ENCODE peak calls at places on chromosomes 13 and 19, in six cellular contexts. One of them, this sample, is unnamed.
A peak's percentile ranks its signal among the peaks of the same experiment; 100 is the strongest.

GRCh38 chr19:21328402-21328801 is 808 bp downstream of the ZNF708 start:
- DNase-seq in DND-41: no peak
- DNase-seq in pancreas: no peak
- DNase-seq in IMR-90: no peak
- DNase-seq in neural progenitor cell: peak; percentile 68
- DNase-seq in colonic mucosa: no peak
- DNase-seq in this sample: no peak

GRCh38 chr19:49758292-49758691 is 4.8 kb downstream of the TSKS start:
- DNase-seq in DND-41: no peak
- DNase-seq in pancreas: no peak
- DNase-seq in IMR-90: peak; percentile 83
- DNase-seq in neural progenitor cell: no peak
- DNase-seq in colonic mucosa: no peak
- DNase-seq in this sample: no peak

GRCh38 chr19:917323-918151 is at the start of gene KISS1R:
- DNase-seq in DND-41: no peak
- DNase-seq in pancreas: no peak
- DNase-seq in IMR-90: peak; percentile 34
- DNase-seq in neural progenitor cell: peak; percentile 93
- DNase-seq in colonic mucosa: no peak
- DNase-seq in this sample: peak; percentile 53

GRCh38 chr13:107301724-107302374 is 733.9 kb upstream of the ARGLU1 start:
- DNase-seq in DND-41: no peak
- DNase-seq in pancreas: no peak
- DNase-seq in IMR-90: no peak
- DNase-seq in neural progenitor cell: peak; percentile 50
- DNase-seq in colonic mucosa: no peak
- DNase-seq in this sample: no peak

GRCh38 chr13:27969073-27969865 is at the start of gene CDX2:
- DNase-seq in DND-41: no peak
- DNase-seq in pancreas: peak; percentile 35
- DNase-seq in IMR-90: no peak
- DNase-seq in neural progenitor cell: peak; percentile 51
- DNase-seq in colonic mucosa: peak; percentile 91
- DNase-seq in this sample: no peak

GRCh38 chr13:98089246-98089645 is 53.6 kb upstream of the FARP1 start:
- DNase-seq in DND-41: no peak
- DNase-seq in pancreas: no peak
- DNase-seq in IMR-90: peak; percentile 76
- DNase-seq in neural progenitor cell: no peak
- DNase-seq in colonic mucosa: no peak
- DNase-seq in this sample: no peak

GRCh38 chr19:38444026-38444425 is 10.5 kb downstream of the RYR1 start:
- DNase-seq in DND-41: no peak
- DNase-seq in pancreas: no peak
- DNase-seq in IMR-90: no peak
- DNase-seq in neural progenitor cell: no peak
- DNase-seq in colonic mucosa: no peak
- DNase-seq in this sample: no peak

GRCh38 chr19:4140237-4140711 is 13.2 kb upstream of the CREB3L3 start:
- DNase-seq in DND-41: peak; percentile 36
- DNase-seq in pancreas: no peak
- DNase-seq in IMR-90: peak; percentile 72
- DNase-seq in neural progenitor cell: peak; percentile 88
- DNase-seq in colonic mucosa: peak; percentile 68
- DNase-seq in this sample: no peak

GRCh38 chr19:48196321-48196761 is 25.9 kb downstream of the ZSWIM9 start:
- DNase-seq in DND-41: no peak
- DNase-seq in pancreas: no peak
- DNase-seq in IMR-90: no peak
- DNase-seq in neural progenitor cell: no peak
- DNase-seq in colonic mucosa: no peak
- DNase-seq in this sample: no peak

GRCh38 chr19:958967-959685 is 25.0 kb upstream of the WDR18 start:
- DNase-seq in DND-41: no peak
- DNase-seq in pancreas: no peak
- DNase-seq in IMR-90: peak; percentile 67
- DNase-seq in neural progenitor cell: no peak
- DNase-seq in colonic mucosa: no peak
- DNase-seq in this sample: no peak

GRCh38 chr19:49631610-49632192 is 8.2 kb downstream of the RRAS start:
- DNase-seq in DND-41: no peak
- DNase-seq in pancreas: no peak
- DNase-seq in IMR-90: no peak
- DNase-seq in neural progenitor cell: no peak
- DNase-seq in colonic mucosa: no peak
- DNase-seq in this sample: no peak

GRCh38 chr13:33606692-33607091 is 211.3 kb upstream of the RFC3 start:
- DNase-seq in DND-41: no peak
- DNase-seq in pancreas: no peak
- DNase-seq in IMR-90: no peak
- DNase-seq in neural progenitor cell: peak; percentile 79
- DNase-seq in colonic mucosa: no peak
- DNase-seq in this sample: no peak

GRCh38 chr13:89822467-89822866 is 1525.0 kb upstream of the MIR17HG start:
- DNase-seq in DND-41: no peak
- DNase-seq in pancreas: no peak
- DNase-seq in IMR-90: no peak
- DNase-seq in neural progenitor cell: no peak
- DNase-seq in colonic mucosa: no peak
- DNase-seq in this sample: no peak

GRCh38 chr19:725461-726089 is 16.8 kb downstream of the PALM start:
- DNase-seq in DND-41: no peak
- DNase-seq in pancreas: no peak
- DNase-seq in IMR-90: no peak
- DNase-seq in neural progenitor cell: no peak
- DNase-seq in colonic mucosa: no peak
- DNase-seq in this sample: no peak

GRCh38 chr19:2848625-2849024 is 7.3 kb downstream of the ZNF555 start:
- DNase-seq in DND-41: no peak
- DNase-seq in pancreas: no peak
- DNase-seq in IMR-90: peak; percentile 41
- DNase-seq in neural progenitor cell: no peak
- DNase-seq in colonic mucosa: no peak
- DNase-seq in this sample: no peak
- H3K9me3 ChIP-seq in DND-41: peaks cover 28% of the 10 kb centered on the region
- H3K9me3 ChIP-seq in pancreas: no peaks in the 10 kb centered on the region
- H3K9me3 ChIP-seq in IMR-90: peaks cover 74% of the 10 kb centered on the region
- H3K9me3 ChIP-seq in neural progenitor cell: peaks cover 29% of the 10 kb centered on the region
- H3K9me3 ChIP-seq in colonic mucosa: no peaks in the 10 kb centered on the region
- H3K9me3 ChIP-seq in this sample: peaks cover 35% of the 10 kb centered on the region

GRCh38 chr13:91144054-91144453 is 203.4 kb upstream of the MIR17HG start:
- DNase-seq in DND-41: no peak
- DNase-seq in pancreas: no peak
- DNase-seq in IMR-90: no peak
- DNase-seq in neural progenitor cell: no peak
- DNase-seq in colonic mucosa: no peak
- DNase-seq in this sample: no peak

GRCh38 chr13:91145806-91146205 is 201.7 kb upstream of the MIR17HG start:
- DNase-seq in DND-41: no peak
- DNase-seq in pancreas: no peak
- DNase-seq in IMR-90: no peak
- DNase-seq in neural progenitor cell: no peak
- DNase-seq in colonic mucosa: no peak
- DNase-seq in this sample: no peak

GRCh38 chr13:91141619-91142061 is 205.8 kb upstream of the MIR17HG start:
- DNase-seq in DND-41: no peak
- DNase-seq in pancreas: no peak
- DNase-seq in IMR-90: no peak
- DNase-seq in neural progenitor cell: no peak
- DNase-seq in colonic mucosa: no peak
- DNase-seq in this sample: no peak

GRCh38 chr13:91139232-91139631 is 208.3 kb upstream of the MIR17HG start:
- DNase-seq in DND-41: no peak
- DNase-seq in pancreas: no peak
- DNase-seq in IMR-90: no peak
- DNase-seq in neural progenitor cell: no peak
- DNase-seq in colonic mucosa: no peak
- DNase-seq in this sample: no peak

GRCh38 chr13:91142572-91142971 is 204.9 kb upstream of the MIR17HG start:
- DNase-seq in DND-41: no peak
- DNase-seq in pancreas: no peak
- DNase-seq in IMR-90: peak; percentile 1
- DNase-seq in neural progenitor cell: no peak
- DNase-seq in colonic mucosa: no peak
- DNase-seq in this sample: no peak
- H3K27ac ChIP-seq in DND-41: no peak overlapping the region
- H3K27ac ChIP-seq in pancreas: no peak overlapping the region
- H3K27ac ChIP-seq in IMR-90: no peak overlapping the region
- H3K27ac ChIP-seq in neural progenitor cell: no peak overlapping the region
- H3K27ac ChIP-seq in colonic mucosa: no peak overlapping the region
- H3K27ac ChIP-seq in this sample: no peak overlapping the region

GRCh38 chr13:109941951-109942350 is 155.6 kb upstream of the IRS2 start:
- DNase-seq in DND-41: no peak
- DNase-seq in pancreas: no peak
- DNase-seq in IMR-90: peak; percentile 48
- DNase-seq in neural progenitor cell: no peak
- DNase-seq in colonic mucosa: no peak
- DNase-seq in this sample: no peak
- TF ChIP-seq CTCF in DND-41: no peak
- TF ChIP-seq CTCF in pancreas: no peak
- TF ChIP-seq CTCF in IMR-90: no peak
- TF ChIP-seq CTCF in neural progenitor cell: no peak
- TF ChIP-seq CTCF in colonic mucosa: no peak
- TF ChIP-seq CTCF in this sample: no peak

GRCh38 chr19:19719798-19720197 is 13.1 kb downstream of the ZNF14 start:
- DNase-seq in DND-41: no peak
- DNase-seq in pancreas: no peak
- DNase-seq in IMR-90: no peak
- DNase-seq in neural progenitor cell: no peak
- DNase-seq in colonic mucosa: no peak
- DNase-seq in this sample: no peak

DNA sequence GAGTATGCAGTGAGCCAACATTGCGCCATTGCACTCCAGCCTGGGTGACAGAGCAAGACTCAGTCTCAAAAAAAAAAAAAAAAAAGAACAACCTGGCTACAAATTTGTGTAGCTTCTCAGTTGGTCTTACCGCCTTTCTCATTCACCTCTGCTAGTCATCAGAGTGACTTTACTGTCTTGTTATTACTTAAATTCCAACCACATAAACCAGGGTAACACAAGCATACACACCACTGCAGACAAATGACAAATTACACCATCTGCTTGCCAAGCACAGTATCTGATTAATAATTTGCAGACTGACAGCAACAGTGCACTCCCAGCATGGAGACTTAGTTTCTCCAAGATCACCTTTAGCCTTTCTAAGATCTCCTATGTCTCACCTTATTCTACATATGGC is 11.0 kb downstream of the ZNF14 start:
- DNase-seq in DND-41: no peak
- DNase-seq in pancreas: no peak
- DNase-seq in IMR-90: no peak
- DNase-seq in neural progenitor cell: no peak
- DNase-seq in colonic mucosa: no peak
- DNase-seq in this sample: no peak
- H3K9me3 ChIP-seq in DND-41: peaks cover 61% of the 10 kb centered on the region
- H3K9me3 ChIP-seq in pancreas: peaks cover 6% of the 10 kb centered on the region
- H3K9me3 ChIP-seq in IMR-90: peaks cover 44% of the 10 kb centered on the region
- H3K9me3 ChIP-seq in neural progenitor cell: peaks cover 46% of the 10 kb centered on the region
- H3K9me3 ChIP-seq in colonic mucosa: peaks cover 9% of the 10 kb centered on the region
- H3K9me3 ChIP-seq in this sample: peaks cover 55% of the 10 kb centered on the region

GRCh38 chr13:48808689-48809088 is 155.0 kb downstream of the CYSLTR2 start:
- DNase-seq in DND-41: no peak
- DNase-seq in pancreas: no peak
- DNase-seq in IMR-90: peak; percentile 76
- DNase-seq in neural progenitor cell: no peak
- DNase-seq in colonic mucosa: no peak
- DNase-seq in this sample: no peak

GRCh38 chr13:48801255-48801654 is 147.5 kb downstream of the CYSLTR2 start:
- DNase-seq in DND-41: no peak
- DNase-seq in pancreas: no peak
- DNase-seq in IMR-90: peak; percentile 81
- DNase-seq in neural progenitor cell: no peak
- DNase-seq in colonic mucosa: no peak
- DNase-seq in this sample: no peak

GRCh38 chr13:48806522-48806921 is 152.8 kb downstream of the CYSLTR2 start:
- DNase-seq in DND-41: no peak
- DNase-seq in pancreas: no peak
- DNase-seq in IMR-90: peak; percentile 83
- DNase-seq in neural progenitor cell: no peak
- DNase-seq in colonic mucosa: no peak
- DNase-seq in this sample: no peak

DNA sequence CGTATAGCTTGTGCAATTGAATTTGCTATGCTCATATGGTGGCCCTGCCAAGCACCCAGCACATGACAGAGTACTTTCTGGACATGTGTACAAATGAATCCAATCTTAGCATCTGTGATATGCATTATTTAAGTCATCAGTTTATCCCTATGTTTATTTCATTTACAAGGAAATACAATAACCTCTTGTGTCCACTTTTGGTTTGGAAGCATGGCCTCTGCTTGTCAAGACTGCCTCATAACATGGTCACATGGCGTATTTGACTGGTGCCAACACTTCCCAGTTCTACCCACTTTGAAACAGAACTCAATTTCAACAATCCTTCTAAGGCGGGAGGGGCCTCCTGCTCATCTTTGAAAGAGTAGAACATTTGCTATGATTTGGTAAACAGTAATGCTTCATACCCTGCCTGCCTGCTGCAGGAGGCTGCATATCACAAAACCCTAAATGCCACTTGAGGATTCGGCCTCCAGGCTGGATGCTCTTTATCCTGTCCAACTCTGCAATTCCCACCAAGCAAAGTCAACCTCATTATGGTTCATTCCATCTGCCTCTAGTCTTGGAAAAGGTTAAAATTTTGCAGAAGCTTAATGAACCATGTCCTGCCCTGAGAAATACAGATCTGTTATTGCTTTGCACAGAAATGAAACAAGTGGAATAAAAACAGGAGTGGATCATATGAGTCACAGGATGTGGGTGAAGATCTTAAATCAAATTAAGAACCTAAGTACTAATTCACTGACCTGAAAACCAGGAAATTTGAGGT is 151.3 kb downstream of the CYSLTR2 start:
- DNase-seq in DND-41: no peak
- DNase-seq in pancreas: no peak
- DNase-seq in IMR-90: no peak
- DNase-seq in neural progenitor cell: no peak
- DNase-seq in colonic mucosa: no peak
- DNase-seq in this sample: no peak
- H3K27ac ChIP-seq in DND-41: no peak overlapping the region
- H3K27ac ChIP-seq in pancreas: no peak overlapping the region
- H3K27ac ChIP-seq in IMR-90: peak overlapping the region; percentile 8
- H3K27ac ChIP-seq in neural progenitor cell: no peak overlapping the region
- H3K27ac ChIP-seq in colonic mucosa: no peak overlapping the region
- H3K27ac ChIP-seq in this sample: no peak overlapping the region

GRCh38 chr19:58519087-58519354 is 589 bp downstream of the ZBTB45 start:
- DNase-seq in DND-41: peak; percentile 79
- DNase-seq in pancreas: peak; percentile 53
- DNase-seq in IMR-90: peak; percentile 74
- DNase-seq in neural progenitor cell: peak; percentile 89
- DNase-seq in colonic mucosa: peak; percentile 69
- DNase-seq in this sample: peak; percentile 43
- TF ChIP-seq CTCF in DND-41: peak; percentile 86
- TF ChIP-seq CTCF in pancreas: no peak
- TF ChIP-seq CTCF in IMR-90: peak; percentile 71
- TF ChIP-seq CTCF in neural progenitor cell: peak; percentile 55
- TF ChIP-seq CTCF in colonic mucosa: peak; percentile 32
- TF ChIP-seq CTCF in this sample: no peak